ENCODE peak calls at places on chromosomes 13 and 19, in five cellular contexts. J is IMR-90, W is endothelial cell of umbilical vein, S is PC-3, R is neural progenitor cell. K is an unnamed sample. For H4K20me1, the result is how much of the 10 kb centered on the place peaks cover.

GRCh38 chr19:24098359-24098758 is 11.4 kb downstream of the ZNF254 start:
- DNase-seq in J (peak), W (no peak), S (no peak), R (no peak), K (no peak)

GRCh38 chr19:56144816-56145215 is 3.7 kb downstream of the ZNF444 start:
- DNase-seq in J (no peak), W (no peak), S (no peak), R (no peak), K (no peak)

GRCh38 chr19:5665781-5666513 is 14.4 kb downstream of the MICOS13 start:
- DNase-seq in J (peak), W (peak), S (peak), R (no peak), K (peak)

GRCh38 chr19:6269101-6269886 is 10.5 kb downstream of the MLLT1 start:
- DNase-seq in J (no peak), W (no peak), S (no peak), R (no peak), K (no peak)

GRCh38 chr13:69474286-69474685 is 633.3 kb upstream of the ATXN8OS start:
- DNase-seq in J (no peak), W (no peak), S (peak), R (no peak), K (no peak)

GRCh38 chr19:48873476-48874308 is 1.5 kb downstream of the PPP1R15A start:
- DNase-seq in J (no peak), W (no peak), S (no peak), R (peak), K (no peak)

GRCh38 chr13:45784755-45785675 is 66.5 kb downstream of the SIAH3 start:
- DNase-seq in J (no peak), W (no peak), S (no peak), R (no peak), K (peak)

GRCh38 chr19:49921871-49922755 is 6.9 kb upstream of the ATF5 start:
- DNase-seq in J (peak), W (no peak), S (peak), R (no peak), K (peak)

GRCh38 chr13:70171151-70171550 is 62.9 kb upstream of the KLHL1 start:
- DNase-seq in J (no peak), W (no peak), S (peak), R (no peak), K (peak)

GRCh38 chr19:9161427-9161826 is 17.4 kb upstream of the OR7D2 start:
- DNase-seq in J (no peak), W (no peak), S (no peak), R (no peak), K (no peak)

GRCh38 chr13:99085139-99085845 is 107.4 kb upstream of the DOCK9 start:
- DNase-seq in J (no peak), W (peak), S (no peak), R (peak), K (no peak)
- H3K4me3 ChIP-seq in J (no peak), W (peak), S (peak), R (peak), K (peak)

GRCh38 chr13:98504371-98504963 is 72.4 kb downstream of the STK24 start:
- DNase-seq in J (no peak), W (no peak), S (no peak), R (no peak), K (no peak)
- H4K20me1 ChIP-seq in J (half or more), W (under half), S (under half), R (half or more), K (under half)

DNA sequence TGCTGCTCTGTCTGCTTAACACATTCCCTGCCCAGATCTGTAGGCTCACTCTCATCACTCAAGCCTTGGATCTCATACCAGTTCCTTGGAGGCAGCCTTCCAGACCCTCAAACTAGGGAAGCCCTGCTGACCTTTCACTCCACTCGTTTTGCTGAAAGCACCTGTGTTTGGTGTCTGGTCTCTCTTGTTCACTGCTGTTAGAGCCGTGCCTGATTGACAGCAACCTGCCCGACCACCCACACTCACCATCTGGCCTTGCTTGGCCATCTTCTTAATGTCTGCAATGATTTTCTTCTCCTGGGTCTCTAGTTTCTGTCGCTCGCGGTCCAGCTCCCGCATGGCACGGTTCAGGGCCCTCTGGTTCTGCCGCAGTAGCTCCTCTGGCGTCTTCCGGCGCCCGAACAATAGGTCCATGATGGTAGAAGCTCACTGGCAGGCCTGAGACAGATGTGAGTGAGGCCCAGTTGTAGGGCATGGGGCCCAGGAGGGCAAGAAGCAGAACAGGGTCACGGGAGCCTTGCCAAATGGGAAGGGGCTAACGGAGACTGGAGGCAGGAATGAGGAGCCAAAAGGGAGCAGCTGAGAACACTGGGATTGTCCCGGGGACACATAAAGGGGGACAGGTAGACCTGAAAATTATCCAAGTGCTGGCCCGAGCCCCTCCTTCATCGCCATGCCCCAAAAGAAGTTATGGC is 959 bp downstream of the CHMP2A start:
- DNase-seq in J (no peak), W (no peak), S (no peak), R (no peak), K (no peak)
- H3K4me3 ChIP-seq in J (peak), W (peak), S (peak), R (peak), K (peak)

GRCh38 chr13:29550589-29550988 is 44.9 kb downstream of the SLC7A1 start:
- DNase-seq in J (peak), W (no peak), S (no peak), R (no peak), K (no peak)
- H4K20me1 ChIP-seq in J (half or more), W (under half), S (under half), R (under half), K (under half)

GRCh38 chr19:39319892-39320168 is 833 bp downstream of the LRFN1 start:
- DNase-seq in J (no peak), W (no peak), S (no peak), R (no peak), K (no peak)
- H3K4me3 ChIP-seq in J (peak), W (peak), S (peak), R (peak), K (no peak)

GRCh38 chr13:94925263-94925662 is 212.9 kb upstream of the SOX21 start:
- DNase-seq in J (no peak), W (no peak), S (no peak), R (no peak), K (no peak)

GRCh38 chr13:94933230-94933751 is 220.9 kb upstream of the SOX21 start:
- DNase-seq in J (no peak), W (no peak), S (no peak), R (no peak), K (no peak)

GRCh38 chr13:94928127-94928526 is 215.8 kb upstream of the SOX21 start:
- DNase-seq in J (no peak), W (no peak), S (no peak), R (no peak), K (no peak)
- H4K20me1 ChIP-seq in J (under half), W (under half), S (under half), R (under half), K (under half)

DNA sequence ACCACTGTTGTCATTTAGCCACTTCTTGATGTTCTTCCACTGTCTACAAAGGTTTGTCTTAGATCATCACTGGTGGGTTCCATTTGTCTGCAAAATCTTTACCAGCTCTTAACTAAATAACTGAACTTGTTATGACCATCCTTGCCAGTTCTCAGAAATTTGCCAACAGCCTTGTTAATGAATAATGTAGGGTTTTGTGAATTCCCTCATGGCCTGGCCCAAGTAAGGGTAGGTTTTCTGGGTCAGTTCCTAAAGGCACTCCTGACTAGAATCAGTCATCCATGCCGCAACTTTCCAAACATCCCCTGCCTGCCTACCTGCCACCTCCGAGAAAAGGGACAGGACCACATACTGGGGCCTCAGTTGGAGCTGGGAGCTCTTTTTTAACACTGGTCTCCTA is 4.0 kb downstream of the COL4A1 start:
- DNase-seq in J (no peak), W (no peak), S (no peak), R (no peak), K (no peak)
- H3K4me3 ChIP-seq in J (no peak), W (no peak), S (no peak), R (no peak), K (no peak)

GRCh38 chr19:7681336-7682174 is 922 bp downstream of the TRAPPC5 start:
- DNase-seq in J (peak), W (peak), S (peak), R (peak), K (peak)

GRCh38 chr19:7687177-7687576 is 6.5 kb downstream of the TRAPPC5 start:
- DNase-seq in J (no peak), W (no peak), S (no peak), R (no peak), K (no peak)

GRCh38 chr19:7682175-7682855 is 1.7 kb downstream of the TRAPPC5 start:
- DNase-seq in J (no peak), W (no peak), S (no peak), R (no peak), K (no peak)

GRCh38 chr19:7689165-7689564 is 8.5 kb downstream of the TRAPPC5 start:
- DNase-seq in J (no peak), W (no peak), S (no peak), R (no peak), K (no peak)

DNA sequence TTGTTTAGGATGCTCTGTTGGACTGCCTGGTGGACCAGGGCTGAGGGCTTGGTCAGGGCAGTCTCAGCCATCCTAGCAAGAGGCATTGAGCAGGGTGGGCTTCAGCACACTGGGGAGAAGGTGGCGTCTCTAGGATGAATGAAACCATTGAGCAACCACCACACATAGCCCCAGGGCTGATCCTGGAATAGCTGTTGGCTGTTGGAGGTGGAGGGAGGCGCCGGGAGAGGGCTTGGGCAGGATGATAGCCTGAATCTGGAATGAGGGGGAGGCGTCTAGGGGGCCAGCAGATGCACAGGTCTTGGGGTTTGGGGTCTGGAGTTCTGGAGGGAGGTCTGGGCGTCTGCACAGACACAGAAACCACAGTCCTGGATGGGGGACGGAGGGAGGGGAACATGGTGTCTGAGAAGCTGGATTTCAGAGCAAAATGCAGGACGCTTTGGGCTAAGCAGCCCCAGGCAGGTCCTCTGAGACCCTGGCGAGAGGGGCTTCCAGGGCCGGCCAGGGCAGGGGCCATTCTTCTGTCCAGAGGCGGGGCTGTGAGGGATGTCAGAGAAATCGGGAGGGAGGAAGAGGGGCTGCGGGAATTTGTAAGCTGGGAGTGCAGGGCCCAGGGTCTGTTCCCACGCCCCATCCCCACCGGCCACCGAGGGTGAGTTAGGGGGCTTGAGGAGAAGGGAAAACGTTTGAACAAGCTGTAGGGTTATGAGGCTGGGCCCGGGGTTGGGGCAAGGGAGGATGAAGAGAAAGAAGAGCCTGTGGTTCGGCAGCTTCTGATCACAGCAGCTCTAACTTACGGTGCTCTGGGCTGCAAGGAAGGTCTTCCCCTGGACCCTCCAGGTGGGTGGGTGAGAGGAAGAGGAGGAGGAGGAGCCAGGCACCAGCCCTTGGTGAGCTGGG is 5.2 kb downstream of the TRAPPC5 start:
- DNase-seq in J (no peak), W (no peak), S (no peak), R (no peak), K (no peak)
- H4K20me1 ChIP-seq in J (under half), W (under half), S (under half), R (under half), K (under half)

DNA sequence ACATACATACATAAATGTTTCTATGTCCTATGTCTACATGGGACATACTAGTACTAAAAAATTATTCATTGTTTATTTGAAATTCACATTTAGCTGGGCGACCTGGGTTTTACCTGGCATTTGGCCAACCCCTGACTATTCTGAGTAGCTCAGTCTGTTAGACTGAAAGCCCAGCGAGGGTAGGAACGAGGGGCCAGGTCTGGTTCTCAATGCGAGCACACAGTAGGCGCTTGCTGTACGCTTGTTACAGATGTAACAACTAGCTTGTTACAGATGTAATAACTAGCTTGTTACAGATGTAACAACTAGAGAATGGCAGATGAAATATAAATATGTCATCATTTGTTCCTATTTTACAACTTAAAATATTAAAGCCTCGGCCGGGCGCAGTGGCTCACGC is 920 bp upstream of the ANO8 start:
- DNase-seq in J (no peak), W (no peak), S (peak), R (no peak), K (no peak)
- H3K4me3 ChIP-seq in J (no peak), W (no peak), S (peak), R (no peak), K (no peak)

GRCh38 chr13:110431851-110432294 is 124.8 kb downstream of the COL4A2 start:
- DNase-seq in J (no peak), W (no peak), S (no peak), R (no peak), K (no peak)

GRCh38 chr13:110432522-110432921 is 125.4 kb downstream of the COL4A2 start:
- DNase-seq in J (no peak), W (no peak), S (no peak), R (no peak), K (no peak)

GRCh38 chr13:110430391-110431338 is 123.6 kb downstream of the COL4A2 start:
- DNase-seq in J (no peak), W (no peak), S (no peak), R (no peak), K (peak)

GRCh38 chr13:110433014-110433413 is 125.9 kb downstream of the COL4A2 start:
- DNase-seq in J (no peak), W (peak), S (no peak), R (no peak), K (no peak)

DNA sequence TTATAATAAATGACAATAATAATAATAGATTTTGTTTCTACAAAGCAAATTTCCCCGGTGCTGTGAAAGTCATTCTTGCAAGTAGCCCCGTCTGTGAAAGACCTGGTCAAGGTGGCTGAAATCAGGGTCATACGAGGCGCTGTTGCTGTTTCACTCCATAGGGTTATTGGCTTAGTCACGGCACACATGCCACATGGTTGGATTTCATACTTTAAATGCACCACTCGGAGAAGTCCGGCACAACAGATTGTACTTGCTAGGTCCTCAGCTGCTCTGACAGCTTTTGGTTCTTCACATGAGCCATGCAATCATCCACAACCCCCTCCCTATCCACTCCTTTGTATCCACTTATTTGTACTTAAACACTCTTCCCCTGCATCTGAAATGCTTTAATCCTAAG is 124.3 kb downstream of the COL4A2 start:
- DNase-seq in J (no peak), W (no peak), S (no peak), R (no peak), K (no peak)
- H4K20me1 ChIP-seq in J (under half), W (under half), S (under half), R (under half), K (under half)

K was measured in mammary epithelial cell.